ENCODE peak calls at places on chromosome 6, in five cellular contexts. E is heart left ventricle, J is fibroblast of lung, F is left ventricle myocardium inferior, K is adrenal gland. P is an unnamed sample.

GRCh38 chr6:131949909-131950766 is 1.0 kb downstream of the CCN2 start:
- DNase-seq in E (peak), J (peak), F (peak), K (peak), P (peak)

GRCh38 chr6:38542031-38542430 is 97.7 kb downstream of the BTBD9 start:
- DNase-seq in E (no peak), J (peak), F (no peak), K (no peak), P (peak)

GRCh38 chr6:2989332-2990178 is 10.1 kb upstream of the NQO2 start:
- DNase-seq in E (peak), J (peak), F (peak), K (peak), P (peak)

GRCh38 chr6:152096863-152097496 is 289.5 kb downstream of the ESR1 start:
- DNase-seq in E (no peak), J (peak), F (no peak), K (no peak), P (peak)

GRCh38 chr6:116386581-116387299 is 16.0 kb downstream of the DSE start:
- DNase-seq in E (no peak), J (peak), F (no peak), K (no peak), P (peak)

GRCh38 chr6:106527979-106528378 is 101.3 kb downstream of the RTN4IP1 start:
- DNase-seq in E (no peak), J (peak), F (no peak), K (no peak), P (peak)

GRCh38 chr6:65402564-65402963 is 304.5 kb downstream of the EYS start:
- DNase-seq in E (no peak), J (no peak), F (no peak), K (no peak), P (no peak)

GRCh38 chr6:43933111-43933885 is 163.3 kb downstream of the VEGFA start:
- DNase-seq in E (no peak), J (peak), F (peak), K (no peak), P (no peak)

GRCh38 chr6:166112580-166112979 is 55.1 kb downstream of the TBXT start:
- DNase-seq in E (no peak), J (no peak), F (no peak), K (no peak), P (peak)

GRCh38 chr6:155628315-155628714 is 172.7 kb upstream of the NOX3 start:
- DNase-seq in E (no peak), J (no peak), F (no peak), K (no peak), P (no peak)

GRCh38 chr6:137867685-137868509 is 838 bp downstream of the TNFAIP3 start:
- DNase-seq in E (no peak), J (peak), F (peak), K (peak), P (no peak)

GRCh38 chr6:144008501-144009245 is 614 bp upstream of the PLAGL1 start:
- DNase-seq in E (no peak), J (no peak), F (no peak), K (no peak), P (no peak)

GRCh38 chr6:66965227-66965626 is 1258.2 kb upstream of the EYS start:
- DNase-seq in E (no peak), J (peak), F (no peak), K (no peak), P (no peak)

GRCh38 chr6:82246370-82246769 is 1.2 kb downstream of the IBTK start:
- DNase-seq in E (no peak), J (no peak), F (no peak), K (no peak), P (no peak)

GRCh38 chr6:85443720-85444119 is 6.2 kb upstream of the NT5E start:
- DNase-seq in E (no peak), J (no peak), F (no peak), K (no peak), P (no peak)

GRCh38 chr6:30615219-30615957 is 1.7 kb downstream of the PPP1R10 start:
- DNase-seq in E (peak), J (peak), F (no peak), K (no peak), P (peak)

GRCh38 chr6:116218172-116218633 is 35.7 kb downstream of the TSPYL4 start:
- DNase-seq in E (no peak), J (peak), F (no peak), K (no peak), P (peak)

GRCh38 chr6:168724033-168724432 is 283.0 kb downstream of the SMOC2 start:
- DNase-seq in E (no peak), J (no peak), F (no peak), K (peak), P (no peak)

GRCh38 chr6:90386796-90387390 is 90.2 kb upstream of the BACH2 start:
- DNase-seq in E (no peak), J (no peak), F (no peak), K (no peak), P (no peak)

GRCh38 chr6:7542878-7543394 is 1.5 kb downstream of the DSP start:
- DNase-seq in E (peak), J (no peak), F (peak), K (peak), P (peak)

GRCh38 chr6:17519120-17519519 is 81.0 kb upstream of the FAM8A1 start:
- DNase-seq in E (no peak), J (peak), F (no peak), K (no peak), P (no peak)

GRCh38 chr6:20126789-20127653 is 85.2 kb downstream of the MBOAT1 start:
- DNase-seq in E (peak), J (peak), F (peak), K (peak), P (peak)

GRCh38 chr6:6930223-6930880 is 177.4 kb upstream of the RREB1 start:
- DNase-seq in E (no peak), J (no peak), F (no peak), K (no peak), P (no peak)

GRCh38 chr6:142760152-142760551 is 184.8 kb downstream of the HIVEP2 start:
- DNase-seq in E (no peak), J (no peak), F (no peak), K (no peak), P (peak)

GRCh38 chr6:168301648-168302398 is 17.8 kb downstream of the DACT2 start:
- DNase-seq in E (no peak), J (no peak), F (no peak), K (no peak), P (no peak)

GRCh38 chr6:119881416-119881815 is 531.9 kb upstream of the MAN1A1 start:
- DNase-seq in E (no peak), J (peak), F (no peak), K (no peak), P (peak)

GRCh38 chr6:151391021-151391470 is 313 bp downstream of the ZBTB2 start:
- DNase-seq in E (peak), J (peak), F (peak), K (peak), P (peak)

GRCh38 chr6:161429921-161430490 is 156.1 kb upstream of the AGPAT4 start:
- DNase-seq in E (no peak), J (no peak), F (no peak), K (no peak), P (peak)

GRCh38 chr6:148518371-148519156 is 175.9 kb downstream of the SASH1 start:
- DNase-seq in E (no peak), J (no peak), F (peak), K (no peak), P (no peak)

GRCh38 chr6:129981598-129981997 is 36.8 kb upstream of the L3MBTL3 start:
- DNase-seq in E (no peak), J (peak), F (no peak), K (no peak), P (peak)

GRCh38 chr6:138538390-138539031 is 39.2 kb upstream of the NHSL1 start:
- DNase-seq in E (peak), J (peak), F (peak), K (no peak), P (peak)

GRCh38 chr6:92779758-92780157 is 639.6 kb downstream of the EPHA7 start:
- DNase-seq in E (no peak), J (peak), F (no peak), K (peak), P (peak)

GRCh38 chr6:83006270-83006905 is 59.3 kb downstream of the UBE3D start:
- DNase-seq in E (no peak), J (no peak), F (no peak), K (no peak), P (no peak)

GRCh38 chr6:48111575-48111974 is 578 bp upstream of the PTCHD4 start:
- DNase-seq in E (no peak), J (no peak), F (no peak), K (no peak), P (no peak)

GRCh38 chr6:31114540-31114876 is at the start of gene PSORS1C1:
- DNase-seq in E (peak), J (peak), F (peak), K (peak), P (peak)

GRCh38 chr6:157550114-157550989 is 169.4 kb downstream of the ZDHHC14 start:
- DNase-seq in E (no peak), J (no peak), F (no peak), K (peak), P (no peak)

GRCh38 chr6:21396313-21396712 is 197.2 kb upstream of the SOX4 start:
- DNase-seq in E (no peak), J (peak), F (no peak), K (no peak), P (peak)

GRCh38 chr6:75210885-75211739 is 5.3 kb upstream of the COL12A1 start:
- DNase-seq in E (peak), J (peak), F (no peak), K (no peak), P (peak)

GRCh38 chr6:103124471-103124870 is 1731.0 kb downstream of the GRIK2 start:
- DNase-seq in E (no peak), J (no peak), F (no peak), K (no peak), P (no peak)

GRCh38 chr6:139590206-139590605 is 215.8 kb upstream of the CITED2 start:
- DNase-seq in E (no peak), J (no peak), F (no peak), K (no peak), P (no peak)

GRCh38 chr6:139586273-139586672 is 211.8 kb upstream of the CITED2 start:
- DNase-seq in E (no peak), J (no peak), F (no peak), K (no peak), P (no peak)

GRCh38 chr6:139587469-139587868 is 213.0 kb upstream of the CITED2 start:
- DNase-seq in E (no peak), J (peak), F (no peak), K (no peak), P (peak)

GRCh38 chr6:139588734-139589418 is 214.4 kb upstream of the CITED2 start:
- DNase-seq in E (no peak), J (peak), F (no peak), K (no peak), P (peak)

DNA sequence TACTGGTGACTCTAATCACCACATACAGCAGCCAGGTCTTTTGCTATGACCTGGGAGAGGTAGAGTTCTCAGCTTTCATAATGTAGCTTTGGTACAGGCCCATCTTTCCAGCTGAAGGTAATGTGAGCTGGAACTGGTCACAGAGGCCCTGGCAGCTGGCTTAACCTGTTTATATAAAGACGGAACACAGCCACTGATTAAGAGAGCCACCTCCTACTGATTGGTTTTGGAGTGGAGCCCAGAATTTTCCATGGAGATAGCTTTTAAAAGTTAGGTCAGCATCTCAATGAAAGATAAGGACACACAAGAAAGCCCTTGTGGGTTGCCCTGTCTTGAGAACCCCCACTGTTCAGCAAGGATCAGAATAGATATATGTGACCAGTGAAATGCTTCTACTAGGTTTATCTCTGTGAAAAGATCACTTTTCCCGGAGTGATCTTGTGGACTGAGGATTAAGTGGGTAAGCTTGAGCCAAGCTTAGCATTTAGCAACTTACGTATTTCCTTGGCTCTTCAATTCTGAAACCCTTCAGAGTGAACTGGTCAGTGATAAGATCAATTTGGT is 213.7 kb upstream of the CITED2 start:
- DNase-seq in E (no peak), J (peak), F (no peak), K (peak), P (peak)
- H3K4me3 ChIP-seq in E (no peak), J (no peak), F (no peak), K (no peak), P (no peak)

GRCh38 chr6:10954590-10955010 is 67.7 kb downstream of the SYCP2L start:
- DNase-seq in E (peak), J (peak), F (peak), K (peak), P (peak)

GRCh38 chr6:10956776-10957175 is 69.9 kb downstream of the SYCP2L start:
- DNase-seq in E (no peak), J (no peak), F (no peak), K (no peak), P (no peak)

GRCh38 chr6:10949579-10950490 is 63.0 kb downstream of the SYCP2L start:
- DNase-seq in E (no peak), J (no peak), F (no peak), K (no peak), P (no peak)

GRCh38 chr6:10947966-10948365 is 61.1 kb downstream of the SYCP2L start:
- DNase-seq in E (no peak), J (no peak), F (no peak), K (no peak), P (no peak)

GRCh38 chr6:10951675-10952282 is 64.9 kb downstream of the SYCP2L start:
- DNase-seq in E (no peak), J (peak), F (no peak), K (no peak), P (peak)
- TF ChIP-seq CTCF in E (peak), J (peak), F (peak), K (peak), P (peak)

DNA sequence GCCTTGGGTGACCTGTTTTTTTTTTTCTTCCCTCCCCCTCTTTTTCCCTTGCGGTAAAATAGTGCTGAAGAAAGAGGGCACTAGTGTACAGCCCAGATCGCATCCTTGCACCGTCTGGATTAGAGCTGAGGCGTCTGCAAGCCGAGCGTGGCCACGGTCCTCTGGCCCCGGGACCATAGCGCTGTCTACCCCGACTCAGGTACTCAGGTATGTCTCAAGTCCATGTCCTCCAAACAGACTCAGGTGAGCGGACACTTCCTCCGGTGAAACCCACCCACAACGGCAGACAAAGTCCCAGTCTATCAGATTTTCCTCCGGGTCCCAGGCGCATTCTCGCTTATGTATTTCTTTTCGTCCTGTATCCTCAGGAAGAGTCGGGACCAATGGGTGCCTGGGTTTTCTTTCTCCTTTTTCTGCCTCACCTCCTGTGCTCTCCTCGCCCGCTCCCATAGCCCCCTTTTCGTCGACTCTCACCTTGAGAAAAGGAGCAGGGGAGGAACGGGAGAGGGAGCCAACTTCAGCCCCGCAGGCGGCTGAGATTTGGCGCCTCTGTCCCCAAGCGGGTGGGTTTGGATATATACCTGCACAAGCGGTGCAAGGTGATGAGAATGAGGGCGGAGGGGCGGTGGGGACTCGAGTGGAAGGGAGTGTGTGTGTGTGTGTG is 1.1 kb upstream of the GRM1 start:
- DNase-seq in E (no peak), J (no peak), F (no peak), K (no peak), P (peak)
- H3K4me3 ChIP-seq in E (no peak), J (no peak), F (no peak), K (no peak), P (no peak)

GRCh38 chr6:70673054-70673453 is 5.4 kb downstream of the SMAP1 start:
- DNase-seq in E (no peak), J (no peak), F (no peak), K (no peak), P (no peak)
- TF ChIP-seq CTCF in E (no peak), J (no peak), F (no peak), K (no peak), P (no peak)

GRCh38 chr6:42771741-42772100 is 10.1 kb upstream of the BICRAL start:
- DNase-seq in E (no peak), J (no peak), F (no peak), K (no peak), P (no peak)
- H3K4me3 ChIP-seq in E (no peak), J (no peak), F (no peak), K (peak), P (no peak)

DNA sequence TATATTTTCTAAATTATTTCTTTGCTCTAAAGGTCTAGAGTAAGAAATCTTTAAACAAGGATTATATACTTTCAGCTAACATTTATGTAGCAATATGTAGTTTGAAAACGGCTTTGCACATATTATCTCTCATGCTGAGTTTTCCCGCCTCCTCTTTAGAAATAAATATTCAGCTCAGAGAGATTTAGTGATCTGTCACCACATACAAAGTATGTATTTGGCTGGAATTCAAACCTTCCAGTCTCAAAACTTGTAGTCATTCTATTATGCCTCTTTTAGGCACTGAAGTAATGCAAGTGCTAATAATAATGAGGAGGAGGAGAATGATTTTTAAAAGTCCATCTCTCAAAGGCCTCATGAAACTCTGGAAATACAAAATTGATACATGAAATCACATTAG is 525.0 kb downstream of the GRIK2 start:
- DNase-seq in E (no peak), J (no peak), F (no peak), K (no peak), P (no peak)
- TF ChIP-seq CTCF in E (no peak), J (no peak), F (no peak), K (no peak), P (no peak)

DNA sequence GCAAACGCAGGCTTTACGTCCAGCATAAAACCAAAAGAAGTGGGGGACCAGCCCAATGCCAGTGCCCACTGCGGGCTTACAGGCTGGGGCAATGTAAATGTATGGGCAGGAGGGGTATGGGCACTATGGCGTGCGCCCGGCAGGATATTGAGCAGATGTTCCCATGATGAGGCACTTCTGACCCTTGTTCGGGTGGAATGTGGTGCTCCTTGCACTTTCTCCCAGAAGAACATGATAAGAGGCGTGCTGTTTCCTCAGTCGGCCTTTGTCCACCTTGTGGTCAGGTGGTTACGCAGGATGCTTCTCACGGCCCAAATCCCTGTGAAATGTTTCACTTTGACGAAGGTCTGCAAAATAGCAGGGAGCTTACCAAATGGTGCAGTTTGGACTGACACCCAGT is 4.8 kb upstream of the GPR31 start:
- DNase-seq in E (no peak), J (no peak), F (no peak), K (no peak), P (no peak)
- H3K4me3 ChIP-seq in E (no peak), J (no peak), F (no peak), K (no peak), P (no peak)

DNA sequence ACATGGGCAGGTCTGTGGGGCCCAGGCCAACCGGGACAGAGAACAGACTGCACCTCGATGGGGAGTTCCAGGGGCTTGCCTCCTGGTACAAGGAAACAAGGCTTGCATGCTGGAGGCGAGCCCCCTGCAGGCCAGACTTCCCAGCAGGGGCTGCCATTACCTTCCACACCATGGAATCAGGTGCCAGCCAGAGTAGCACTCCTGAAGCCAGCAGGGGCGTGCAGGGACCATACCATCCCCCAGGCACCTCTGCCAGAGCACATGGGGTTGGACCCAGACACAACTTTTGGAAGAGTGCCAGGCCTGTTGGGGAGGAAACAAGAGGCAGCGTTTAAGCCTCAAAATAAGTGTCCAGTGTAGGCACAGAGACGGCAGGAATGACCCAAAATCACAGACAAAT is 6.5 kb downstream of the DDO start:
- DNase-seq in E (no peak), J (no peak), F (no peak), K (no peak), P (no peak)
- TF ChIP-seq CTCF in E (no peak), J (no peak), F (peak), K (no peak), P (no peak)

GRCh38 chr6:88670369-88670768 is 293.0 kb downstream of the RNGTT start:
- DNase-seq in E (no peak), J (no peak), F (no peak), K (no peak), P (no peak)
- H3K4me3 ChIP-seq in E (no peak), J (no peak), F (no peak), K (no peak), P (no peak)